ENCODE peak calls at places on chromosome 22, in seven cellular contexts. One of them, this sample, is unnamed.

GRCh38 chr22:43008509-43008908 is 6.4 kb downstream of the PACSIN2 start:
- DNase-seq in stimulated activated CD4-positive, alpha-beta T cell treated with anti-CD3 and anti-CD28 coated beads, Interleukin-2, amount 100 ng/mL, for 48 hours: no peak
- DNase-seq in astrocyte of the spinal cord: no peak
- DNase-seq in frontal cortex: no peak
- DNase-seq in HFF-Myc: no peak
- DNase-seq in HEK293T: no peak
- DNase-seq in Ammon's horn: no peak
- DNase-seq in this sample: no peak

GRCh38 chr22:17491090-17491489 is 72.2 kb upstream of the SLC25A18 start:
- DNase-seq in frontal cortex: no peak
- DNase-seq in stimulated activated CD4-positive, alpha-beta T cell treated with anti-CD3 and anti-CD28 coated beads, Interleukin-2, amount 100 ng/mL, for 48 hours: no peak
- DNase-seq in HFF-Myc: no peak
- DNase-seq in HEK293T: no peak
- DNase-seq in Ammon's horn: no peak
- DNase-seq in astrocyte of the spinal cord: no peak
- DNase-seq in this sample: no peak

GRCh38 chr22:31676700-31677099 is 14.7 kb upstream of the PISD start:
- DNase-seq in astrocyte of the spinal cord: peak; percentile 93
- DNase-seq in HEK293T: no peak
- DNase-seq in stimulated activated CD4-positive, alpha-beta T cell treated with anti-CD3 and anti-CD28 coated beads, Interleukin-2, amount 100 ng/mL, for 48 hours: peak; percentile 88
- DNase-seq in Ammon's horn: peak; percentile 95
- DNase-seq in frontal cortex: peak; percentile 61
- DNase-seq in HFF-Myc: peak; percentile 76
- DNase-seq in this sample: peak; percentile 92

GRCh38 chr22:20588092-20588842 is 80.9 kb downstream of the MED15 start:
- DNase-seq in astrocyte of the spinal cord: no peak
- DNase-seq in Ammon's horn: no peak
- DNase-seq in stimulated activated CD4-positive, alpha-beta T cell treated with anti-CD3 and anti-CD28 coated beads, Interleukin-2, amount 100 ng/mL, for 48 hours: no peak
- DNase-seq in HEK293T: no peak
- DNase-seq in HFF-Myc: no peak
- DNase-seq in frontal cortex: no peak
- DNase-seq in this sample: no peak

GRCh38 chr22:38016182-38017078 is 32.1 kb upstream of the SOX10 start:
- DNase-seq in stimulated activated CD4-positive, alpha-beta T cell treated with anti-CD3 and anti-CD28 coated beads, Interleukin-2, amount 100 ng/mL, for 48 hours: no peak
- DNase-seq in astrocyte of the spinal cord: no peak
- DNase-seq in frontal cortex: peak; percentile 79
- DNase-seq in Ammon's horn: peak; percentile 94
- DNase-seq in HFF-Myc: no peak
- DNase-seq in HEK293T: no peak
- DNase-seq in this sample: peak; percentile 37

GRCh38 chr22:43398910-43399309 is 12.9 kb upstream of the MPPED1 start:
- DNase-seq in frontal cortex: no peak
- DNase-seq in astrocyte of the spinal cord: no peak
- DNase-seq in HEK293T: no peak
- DNase-seq in stimulated activated CD4-positive, alpha-beta T cell treated with anti-CD3 and anti-CD28 coated beads, Interleukin-2, amount 100 ng/mL, for 48 hours: no peak
- DNase-seq in HFF-Myc: no peak
- DNase-seq in Ammon's horn: no peak
- DNase-seq in this sample: no peak

GRCh38 chr22:19535001-19535400 is 10.8 kb upstream of the CLDN5 start:
- DNase-seq in astrocyte of the spinal cord: no peak
- DNase-seq in frontal cortex: no peak
- DNase-seq in Ammon's horn: no peak
- DNase-seq in HEK293T: no peak
- DNase-seq in stimulated activated CD4-positive, alpha-beta T cell treated with anti-CD3 and anti-CD28 coated beads, Interleukin-2, amount 100 ng/mL, for 48 hours: no peak
- DNase-seq in HFF-Myc: no peak
- DNase-seq in this sample: no peak

GRCh38 chr22:23574371-23574811 is 5.7 kb downstream of the IGLL1 start:
- DNase-seq in HEK293T: no peak
- DNase-seq in astrocyte of the spinal cord: no peak
- DNase-seq in stimulated activated CD4-positive, alpha-beta T cell treated with anti-CD3 and anti-CD28 coated beads, Interleukin-2, amount 100 ng/mL, for 48 hours: no peak
- DNase-seq in frontal cortex: no peak
- DNase-seq in Ammon's horn: no peak
- DNase-seq in HFF-Myc: no peak
- DNase-seq in this sample: no peak

GRCh38 chr22:49951986-49952896 is 8.3 kb upstream of the PIM3 start:
- DNase-seq in Ammon's horn: no peak
- DNase-seq in astrocyte of the spinal cord: peak; percentile 52
- DNase-seq in frontal cortex: no peak
- DNase-seq in HEK293T: no peak
- DNase-seq in stimulated activated CD4-positive, alpha-beta T cell treated with anti-CD3 and anti-CD28 coated beads, Interleukin-2, amount 100 ng/mL, for 48 hours: no peak
- DNase-seq in HFF-Myc: no peak
- DNase-seq in this sample: peak; percentile 58

GRCh38 chr22:29951675-29952413 is 68.9 kb downstream of the MTMR3 start:
- DNase-seq in frontal cortex: no peak
- DNase-seq in HFF-Myc: no peak
- DNase-seq in Ammon's horn: no peak
- DNase-seq in stimulated activated CD4-positive, alpha-beta T cell treated with anti-CD3 and anti-CD28 coated beads, Interleukin-2, amount 100 ng/mL, for 48 hours: no peak
- DNase-seq in HEK293T: no peak
- DNase-seq in astrocyte of the spinal cord: no peak
- DNase-seq in this sample: no peak

GRCh38 chr22:50528682-50529415 is 963 bp downstream of the TYMP start:
- DNase-seq in Ammon's horn: no peak
- DNase-seq in HFF-Myc: no peak
- DNase-seq in stimulated activated CD4-positive, alpha-beta T cell treated with anti-CD3 and anti-CD28 coated beads, Interleukin-2, amount 100 ng/mL, for 48 hours: no peak
- DNase-seq in HEK293T: no peak
- DNase-seq in frontal cortex: no peak
- DNase-seq in astrocyte of the spinal cord: no peak
- DNase-seq in this sample: peak; percentile 53

GRCh38 chr22:49768961-49769690 is 58.5 kb downstream of the BRD1 start:
- DNase-seq in astrocyte of the spinal cord: no peak
- DNase-seq in stimulated activated CD4-positive, alpha-beta T cell treated with anti-CD3 and anti-CD28 coated beads, Interleukin-2, amount 100 ng/mL, for 48 hours: no peak
- DNase-seq in HFF-Myc: no peak
- DNase-seq in HEK293T: no peak
- DNase-seq in frontal cortex: no peak
- DNase-seq in Ammon's horn: no peak
- DNase-seq in this sample: no peak

GRCh38 chr22:50118129-50118528 is 28.3 kb downstream of the MOV10L1 start:
- DNase-seq in Ammon's horn: no peak
- DNase-seq in frontal cortex: no peak
- DNase-seq in stimulated activated CD4-positive, alpha-beta T cell treated with anti-CD3 and anti-CD28 coated beads, Interleukin-2, amount 100 ng/mL, for 48 hours: no peak
- DNase-seq in astrocyte of the spinal cord: no peak
- DNase-seq in HEK293T: no peak
- DNase-seq in HFF-Myc: no peak
- DNase-seq in this sample: no peak

GRCh38 chr22:40463727-40464126 is 93.3 kb downstream of the SGSM3 start:
- DNase-seq in stimulated activated CD4-positive, alpha-beta T cell treated with anti-CD3 and anti-CD28 coated beads, Interleukin-2, amount 100 ng/mL, for 48 hours: peak; percentile 20
- DNase-seq in HEK293T: no peak
- DNase-seq in frontal cortex: no peak
- DNase-seq in HFF-Myc: no peak
- DNase-seq in astrocyte of the spinal cord: no peak
- DNase-seq in Ammon's horn: no peak
- DNase-seq in this sample: no peak

GRCh38 chr22:46193898-46194310 is 43.6 kb downstream of the PPARA start:
- DNase-seq in frontal cortex: no peak
- DNase-seq in HEK293T: no peak
- DNase-seq in stimulated activated CD4-positive, alpha-beta T cell treated with anti-CD3 and anti-CD28 coated beads, Interleukin-2, amount 100 ng/mL, for 48 hours: no peak
- DNase-seq in HFF-Myc: no peak
- DNase-seq in Ammon's horn: no peak
- DNase-seq in astrocyte of the spinal cord: no peak
- DNase-seq in this sample: no peak

GRCh38 chr22:41197808-41198585 is 7.1 kb upstream of the L3MBTL2 start:
- DNase-seq in HFF-Myc: no peak
- DNase-seq in Ammon's horn: peak; percentile 47
- DNase-seq in frontal cortex: no peak
- DNase-seq in stimulated activated CD4-positive, alpha-beta T cell treated with anti-CD3 and anti-CD28 coated beads, Interleukin-2, amount 100 ng/mL, for 48 hours: peak; percentile 50
- DNase-seq in HEK293T: no peak
- DNase-seq in astrocyte of the spinal cord: no peak
- DNase-seq in this sample: peak; percentile 87

GRCh38 chr22:29306830-29307657 is 594 bp downstream of the GAS2L1 start:
- DNase-seq in frontal cortex: peak; percentile 84
- DNase-seq in astrocyte of the spinal cord: peak; percentile 83
- DNase-seq in HEK293T: peak; percentile 91
- DNase-seq in HFF-Myc: no peak
- DNase-seq in Ammon's horn: peak; percentile 80
- DNase-seq in stimulated activated CD4-positive, alpha-beta T cell treated with anti-CD3 and anti-CD28 coated beads, Interleukin-2, amount 100 ng/mL, for 48 hours: no peak
- DNase-seq in this sample: peak; percentile 62

GRCh38 chr22:46290121-46290842 is 6.4 kb upstream of the GTSE1 start:
- DNase-seq in HFF-Myc: no peak
- DNase-seq in frontal cortex: no peak
- DNase-seq in HEK293T: no peak
- DNase-seq in astrocyte of the spinal cord: no peak
- DNase-seq in Ammon's horn: no peak
- DNase-seq in stimulated activated CD4-positive, alpha-beta T cell treated with anti-CD3 and anti-CD28 coated beads, Interleukin-2, amount 100 ng/mL, for 48 hours: no peak
- DNase-seq in this sample: no peak

GRCh38 chr22:50247748-50248147 is 2.9 kb upstream of the TUBGCP6 start:
- DNase-seq in HEK293T: no peak
- DNase-seq in stimulated activated CD4-positive, alpha-beta T cell treated with anti-CD3 and anti-CD28 coated beads, Interleukin-2, amount 100 ng/mL, for 48 hours: no peak
- DNase-seq in astrocyte of the spinal cord: peak; percentile 56
- DNase-seq in frontal cortex: no peak
- DNase-seq in HFF-Myc: no peak
- DNase-seq in Ammon's horn: no peak
- DNase-seq in this sample: peak; percentile 97

GRCh38 chr22:44379817-44380560 is 67.2 kb upstream of the SHISAL1 start:
- DNase-seq in stimulated activated CD4-positive, alpha-beta T cell treated with anti-CD3 and anti-CD28 coated beads, Interleukin-2, amount 100 ng/mL, for 48 hours: no peak
- DNase-seq in HEK293T: no peak
- DNase-seq in Ammon's horn: no peak
- DNase-seq in HFF-Myc: no peak
- DNase-seq in frontal cortex: no peak
- DNase-seq in astrocyte of the spinal cord: no peak
- DNase-seq in this sample: no peak

GRCh38 chr22:31291403-31291715 is 929 bp downstream of the PIK3IP1 start:
- DNase-seq in Ammon's horn: no peak
- DNase-seq in HFF-Myc: no peak
- DNase-seq in stimulated activated CD4-positive, alpha-beta T cell treated with anti-CD3 and anti-CD28 coated beads, Interleukin-2, amount 100 ng/mL, for 48 hours: no peak
- DNase-seq in HEK293T: no peak
- DNase-seq in astrocyte of the spinal cord: no peak
- DNase-seq in frontal cortex: no peak
- DNase-seq in this sample: no peak

GRCh38 chr22:40472036-40472435 is 101.6 kb downstream of the SGSM3 start:
- DNase-seq in HFF-Myc: no peak
- DNase-seq in stimulated activated CD4-positive, alpha-beta T cell treated with anti-CD3 and anti-CD28 coated beads, Interleukin-2, amount 100 ng/mL, for 48 hours: no peak
- DNase-seq in HEK293T: no peak
- DNase-seq in Ammon's horn: no peak
- DNase-seq in astrocyte of the spinal cord: no peak
- DNase-seq in frontal cortex: no peak
- DNase-seq in this sample: no peak

GRCh38 chr22:33789690-33790253 is 130.5 kb downstream of the LARGE1 start:
- DNase-seq in Ammon's horn: no peak
- DNase-seq in astrocyte of the spinal cord: no peak
- DNase-seq in frontal cortex: no peak
- DNase-seq in stimulated activated CD4-positive, alpha-beta T cell treated with anti-CD3 and anti-CD28 coated beads, Interleukin-2, amount 100 ng/mL, for 48 hours: no peak
- DNase-seq in HEK293T: no peak
- DNase-seq in HFF-Myc: no peak
- DNase-seq in this sample: no peak

GRCh38 chr22:17773606-17774205 is 563 bp downstream of the BID start:
- DNase-seq in Ammon's horn: no peak
- DNase-seq in stimulated activated CD4-positive, alpha-beta T cell treated with anti-CD3 and anti-CD28 coated beads, Interleukin-2, amount 100 ng/mL, for 48 hours: no peak
- DNase-seq in frontal cortex: peak; percentile 75
- DNase-seq in HEK293T: peak; percentile 67
- DNase-seq in HFF-Myc: no peak
- DNase-seq in astrocyte of the spinal cord: peak; percentile 30
- DNase-seq in this sample: peak; percentile 81

GRCh38 chr22:17692841-17693240 is 54.3 kb downstream of the BCL2L13 start:
- DNase-seq in Ammon's horn: no peak
- DNase-seq in stimulated activated CD4-positive, alpha-beta T cell treated with anti-CD3 and anti-CD28 coated beads, Interleukin-2, amount 100 ng/mL, for 48 hours: no peak
- DNase-seq in frontal cortex: no peak
- DNase-seq in HFF-Myc: no peak
- DNase-seq in HEK293T: no peak
- DNase-seq in astrocyte of the spinal cord: no peak
- DNase-seq in this sample: no peak

GRCh38 chr22:48755332-48755949 is 1072.2 kb downstream of the BRD1 start:
- DNase-seq in frontal cortex: no peak
- DNase-seq in Ammon's horn: no peak
- DNase-seq in stimulated activated CD4-positive, alpha-beta T cell treated with anti-CD3 and anti-CD28 coated beads, Interleukin-2, amount 100 ng/mL, for 48 hours: no peak
- DNase-seq in astrocyte of the spinal cord: no peak
- DNase-seq in HEK293T: no peak
- DNase-seq in HFF-Myc: no peak
- DNase-seq in this sample: no peak

GRCh38 chr22:42844756-42845155 is 12.3 kb downstream of the ARFGAP3 start:
- DNase-seq in HFF-Myc: no peak
- DNase-seq in frontal cortex: no peak
- DNase-seq in Ammon's horn: no peak
- DNase-seq in astrocyte of the spinal cord: no peak
- DNase-seq in HEK293T: no peak
- DNase-seq in stimulated activated CD4-positive, alpha-beta T cell treated with anti-CD3 and anti-CD28 coated beads, Interleukin-2, amount 100 ng/mL, for 48 hours: no peak
- DNase-seq in this sample: no peak

GRCh38 chr22:24871611-24872205 is 65.7 kb downstream of the SGSM1 start:
- DNase-seq in stimulated activated CD4-positive, alpha-beta T cell treated with anti-CD3 and anti-CD28 coated beads, Interleukin-2, amount 100 ng/mL, for 48 hours: no peak
- DNase-seq in HEK293T: no peak
- DNase-seq in astrocyte of the spinal cord: no peak
- DNase-seq in Ammon's horn: no peak
- DNase-seq in HFF-Myc: no peak
- DNase-seq in frontal cortex: no peak
- DNase-seq in this sample: no peak